ENCODE peak calls at places on chromosomes 13 and 19, in eight cellular contexts. W is AG10803, A is cardiac muscle cell, M is AG09319, U is H1, I is psoas muscle, C is ascending aorta, F is body of pancreas. V is an unnamed sample.

GRCh38 chr19:2451741-2452140 is 5.0 kb downstream of the LMNB2 start:
- DNase-seq in M (no peak), F (no peak), C (no peak), I (no peak), U (no peak), A (no peak), W (no peak), V (no peak)

GRCh38 chr19:54127688-54128440 is 9.7 kb upstream of the CNOT3 start:
- DNase-seq in M (no peak), W (no peak), F (no peak), U (no peak), I (no peak), A (no peak), C (no peak), V (no peak)

GRCh38 chr13:114118763-114119123 is 13.7 kb downstream of the RASA3 start:
- DNase-seq in W (peak), A (no peak), I (peak), F (peak), U (no peak), M (no peak), C (no peak), V (peak)

GRCh38 chr13:79901336-79901735 is 420.4 kb downstream of the NDFIP2 start:
- DNase-seq in M (no peak), I (no peak), W (no peak), U (no peak), F (no peak), C (no peak), A (no peak), V (peak)

GRCh38 chr19:40614595-40615411 is 13.6 kb downstream of the LTBP4 start:
- DNase-seq in U (peak), A (peak), F (peak), M (peak), W (peak), I (peak), C (peak), V (peak)

GRCh38 chr13:40356011-40356410 is 310.4 kb downstream of the FOXO1 start:
- DNase-seq in U (no peak), C (peak), F (no peak), M (no peak), W (no peak), I (no peak), A (no peak), V (no peak)

GRCh38 chr13:67148219-67148583 is 81.9 kb downstream of the PCDH9 start:
- DNase-seq in M (no peak), U (no peak), W (peak), A (no peak), C (no peak), F (no peak), I (no peak), V (peak)

GRCh38 chr19:15631817-15632216 is 8.9 kb upstream of the CYP4F3 start:
- DNase-seq in M (no peak), A (no peak), F (no peak), U (no peak), W (no peak), C (no peak), I (no peak), V (peak)

GRCh38 chr19:42394751-42395150 is 4.7 kb upstream of the CNFN start:
- DNase-seq in W (no peak), C (no peak), A (no peak), F (no peak), I (no peak), U (no peak), M (no peak), V (no peak)

GRCh38 chr19:31892060-31892459 is 453.4 kb upstream of the ZNF507 start:
- DNase-seq in U (no peak), F (no peak), A (no peak), C (no peak), I (no peak), M (no peak), W (no peak), V (no peak)

GRCh38 chr13:95300625-95301134 is 571 bp downstream of the ABCC4 start:
- DNase-seq in W (peak), I (peak), M (no peak), C (no peak), A (peak), U (peak), F (peak), V (peak)

GRCh38 chr13:50129923-50130685 is 114.9 kb downstream of the KCNRG start:
- DNase-seq in M (no peak), F (no peak), C (peak), A (peak), U (peak), I (peak), W (peak), V (peak)

GRCh38 chr13:98484289-98485219 is 92.4 kb downstream of the STK24 start:
- DNase-seq in U (peak), C (peak), F (peak), I (peak), A (peak), W (peak), M (peak), V (peak)

GRCh38 chr13:89966524-89966923 is 1381.0 kb upstream of the MIR17HG start:
- DNase-seq in F (no peak), M (no peak), A (no peak), C (no peak), U (no peak), I (no peak), W (no peak), V (no peak)

GRCh38 chr19:55283548-55284393 is at the start of gene BRSK1:
- DNase-seq in I (peak), M (peak), F (peak), A (peak), W (peak), U (peak), C (peak), V (peak)

GRCh38 chr19:40601061-40601973 is at the start of gene LTBP4:
- DNase-seq in W (no peak), M (no peak), C (peak), F (peak), U (no peak), I (peak), A (peak), V (peak)

GRCh38 chr13:28452755-28453154 is 42.2 kb downstream of the FLT1 start:
- DNase-seq in U (no peak), C (no peak), A (no peak), I (no peak), M (no peak), F (no peak), W (no peak), V (no peak)

GRCh38 chr19:7658219-7658686 is 10.6 kb upstream of the RETN start:
- DNase-seq in I (no peak), M (no peak), F (no peak), U (no peak), W (no peak), C (no peak), A (no peak), V (no peak)

GRCh38 chr19:16441661-16442071 is 30.1 kb downstream of the EPS15L1 start:
- DNase-seq in M (no peak), U (peak), A (peak), F (no peak), I (no peak), W (no peak), C (no peak), V (peak)

GRCh38 chr13:33183431-33184130 is 102.0 kb downstream of the STARD13 start:
- DNase-seq in U (no peak), M (no peak), C (no peak), I (no peak), A (no peak), F (no peak), W (peak), V (peak)

GRCh38 chr19:14786421-14786851 is 8.1 kb upstream of the ADGRE2 start:
- DNase-seq in F (no peak), I (peak), U (peak), W (no peak), A (peak), C (no peak), M (no peak), V (peak)

GRCh38 chr19:55082023-55082851 is 6.6 kb downstream of the EPS8L1 start:
- DNase-seq in M (no peak), C (no peak), W (no peak), I (no peak), A (no peak), U (peak), F (no peak), V (peak)

GRCh38 chr13:51177188-51177587 is 45.0 kb upstream of the FAM124A start:
- DNase-seq in C (no peak), U (peak), A (no peak), W (no peak), I (no peak), F (no peak), M (no peak), V (no peak)

GRCh38 chr19:48568345-48568886 is 16.4 kb downstream of the SULT2B1 start:
- DNase-seq in M (peak), U (peak), F (peak), A (peak), I (peak), C (peak), W (peak), V (peak)

GRCh38 chr19:48554385-48555091 is 2.6 kb downstream of the SULT2B1 start:
- DNase-seq in C (no peak), M (no peak), A (peak), U (peak), W (no peak), I (no peak), F (peak), V (no peak)

GRCh38 chr19:49896863-49897621 is at the start of gene IL4I1:
- DNase-seq in M (no peak), U (no peak), F (no peak), A (no peak), W (peak), C (no peak), I (no peak), V (no peak)

GRCh38 chr13:23985846-23986245 is 88.5 kb upstream of the C1QTNF9B start:
- DNase-seq in M (no peak), W (no peak), F (no peak), U (no peak), A (no peak), C (no peak), I (no peak), V (peak)

GRCh38 chr13:90416519-90416918 is 931.0 kb upstream of the MIR17HG start:
- DNase-seq in A (no peak), W (peak), F (no peak), M (no peak), C (no peak), U (no peak), I (no peak), V (peak)

GRCh38 chr19:17788632-17789031 is 6.3 kb upstream of the B3GNT3 start:
- DNase-seq in M (no peak), I (no peak), U (no peak), A (no peak), C (no peak), F (no peak), W (no peak), V (no peak)

GRCh38 chr13:36445806-36446423 is 13.6 kb downstream of the CCNA1 start:
- DNase-seq in A (no peak), W (no peak), U (no peak), I (no peak), C (no peak), F (no peak), M (no peak), V (peak)

GRCh38 chr13:43874512-43875092 is 4.9 kb downstream of the CCDC122 start:
- DNase-seq in U (no peak), W (peak), A (peak), F (no peak), I (no peak), M (no peak), C (no peak), V (peak)

GRCh38 chr13:58655086-58655485 is 1023.5 kb downstream of the PCDH17 start:
- DNase-seq in F (no peak), A (no peak), M (no peak), U (no peak), I (no peak), W (no peak), C (no peak), V (no peak)

GRCh38 chr13:79936368-79937136 is 404.4 kb downstream of the SPRY2 start:
- DNase-seq in I (no peak), C (peak), W (peak), U (no peak), M (peak), F (peak), A (no peak), V (peak)

GRCh38 chr19:58399903-58400637 is 4.6 kb downstream of the RNF225 start:
- DNase-seq in F (no peak), U (no peak), M (no peak), A (no peak), I (no peak), C (no peak), W (peak), V (no peak)

DNA sequence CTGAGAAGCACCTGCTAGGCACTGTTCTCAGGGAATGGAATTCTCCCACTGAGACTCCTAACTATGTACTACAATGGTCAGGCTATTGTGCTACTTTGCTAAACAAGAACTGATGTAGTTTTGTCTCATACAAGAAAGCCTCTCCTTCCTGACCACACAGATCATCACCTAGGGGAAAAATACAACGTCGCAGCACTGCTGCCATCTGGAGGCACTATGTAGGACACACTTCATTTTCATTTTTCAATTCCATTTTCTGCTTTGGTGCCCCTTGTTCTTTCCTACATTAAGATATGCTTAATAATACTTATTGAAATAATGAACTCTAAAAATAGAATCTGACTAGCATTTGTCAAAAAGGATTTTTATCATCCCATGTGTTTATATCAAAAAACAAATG is 21.1 kb downstream of the PROSER1 start:
- DNase-seq in C (no peak), W (peak), M (no peak), U (no peak), I (no peak), A (peak), F (no peak), V (peak)
- TF ChIP-seq CTCF in C (no peak), W (peak), M (peak), U (peak), I (peak), A (peak), F (peak), V (peak)

DNA sequence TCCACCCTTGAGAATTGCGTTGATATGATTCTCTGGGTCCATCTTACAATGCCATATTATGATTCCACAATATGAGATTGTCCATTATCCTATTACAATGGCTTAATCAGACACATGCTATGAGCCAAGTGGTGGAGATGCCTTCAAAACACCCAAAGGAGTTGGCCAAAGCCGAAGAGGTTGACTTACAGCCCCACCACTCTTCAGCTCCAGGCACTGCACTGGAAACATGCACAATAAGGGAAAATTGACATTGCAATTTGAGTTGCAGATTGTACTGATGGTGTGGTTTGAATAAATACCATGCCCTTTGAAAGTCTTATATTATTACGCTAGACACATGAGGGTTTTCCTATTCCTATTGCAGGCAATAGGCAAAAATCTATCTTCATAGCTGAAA is 75.4 kb upstream of the TNFSF11 start:
- DNase-seq in F (no peak), W (no peak), U (no peak), M (no peak), I (no peak), C (no peak), A (no peak), V (peak)
- TF ChIP-seq CTCF in F (no peak), W (no peak), U (peak), M (no peak), I (no peak), C (no peak), A (peak), V (peak)

GRCh38 chr13:108176685-108177274 is 38.6 kb downstream of the LIG4 start:
- DNase-seq in A (peak), U (peak), C (no peak), F (peak), M (no peak), W (no peak), I (no peak), V (peak)
- TF ChIP-seq CTCF in A (peak), U (peak), C (no peak), F (peak), M (peak), W (peak), I (peak), V (peak)

GRCh38 chr13:26977541-26977940 is 194.1 kb downstream of the USP12 start:
- DNase-seq in M (no peak), I (no peak), A (no peak), W (no peak), F (no peak), U (no peak), C (no peak), V (no peak)

GRCh38 chr13:26979334-26979733 is 192.3 kb downstream of the USP12 start:
- DNase-seq in C (no peak), U (no peak), A (no peak), I (no peak), F (no peak), W (no peak), M (no peak), V (no peak)

GRCh38 chr13:26976336-26976735 is 195.3 kb downstream of the USP12 start:
- DNase-seq in U (no peak), M (no peak), C (no peak), F (no peak), I (no peak), W (no peak), A (no peak), V (no peak)

GRCh38 chr13:26980099-26981031 is 191.2 kb downstream of the USP12 start:
- DNase-seq in M (no peak), F (no peak), C (no peak), U (no peak), A (no peak), I (no peak), W (no peak), V (no peak)

DNA sequence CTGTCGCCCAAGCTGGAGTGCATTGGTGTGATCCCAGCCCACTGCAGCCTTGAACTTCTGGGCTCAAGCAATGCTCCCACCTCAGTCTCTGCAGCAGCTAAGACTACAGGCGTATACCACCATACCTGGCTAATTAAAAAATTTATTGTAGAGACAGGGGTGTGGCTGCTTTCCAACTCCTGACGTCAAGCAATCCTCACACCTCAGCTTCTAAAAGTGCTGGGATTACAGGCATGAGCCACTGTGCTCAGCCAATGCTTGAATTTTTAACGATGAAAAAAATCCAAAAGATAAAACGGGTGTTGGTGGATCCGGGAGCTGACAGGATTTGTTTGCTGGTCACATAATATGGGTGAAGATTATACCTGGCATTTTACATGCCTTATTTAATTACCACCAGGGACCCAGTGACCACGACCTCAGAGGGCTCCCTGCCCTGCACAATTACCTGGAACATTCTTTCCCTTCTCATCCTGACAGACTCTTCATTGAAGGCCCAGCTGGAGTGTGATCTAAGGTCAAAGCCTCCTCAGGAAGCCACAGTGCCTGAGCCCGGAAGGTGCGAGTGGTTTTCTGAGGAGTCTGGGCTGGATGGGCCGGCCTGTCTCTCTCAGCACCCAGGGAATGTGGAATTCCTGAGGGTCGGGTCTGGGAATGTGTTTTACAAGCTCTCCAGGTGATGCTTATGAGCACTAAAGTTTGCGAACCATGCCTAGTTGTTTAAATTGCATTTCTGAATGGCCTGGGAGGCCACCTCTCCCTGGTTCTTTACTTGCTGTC is 193.3 kb downstream of the USP12 start:
- DNase-seq in I (no peak), F (no peak), A (peak), W (no peak), U (no peak), M (no peak), C (no peak), V (no peak)
- TF ChIP-seq CTCF in I (no peak), F (no peak), A (no peak), W (no peak), U (no peak), M (no peak), C (no peak), V (no peak)

GRCh38 chr13:110869805-110870706 is 44.8 kb downstream of the ANKRD10 start:
- DNase-seq in W (peak), C (peak), A (peak), I (peak), M (peak), F (peak), U (peak), V (peak)
- TF ChIP-seq CTCF in W (no peak), C (peak), A (no peak), I (peak), M (no peak), F (peak), U (peak), V (no peak)

DNA sequence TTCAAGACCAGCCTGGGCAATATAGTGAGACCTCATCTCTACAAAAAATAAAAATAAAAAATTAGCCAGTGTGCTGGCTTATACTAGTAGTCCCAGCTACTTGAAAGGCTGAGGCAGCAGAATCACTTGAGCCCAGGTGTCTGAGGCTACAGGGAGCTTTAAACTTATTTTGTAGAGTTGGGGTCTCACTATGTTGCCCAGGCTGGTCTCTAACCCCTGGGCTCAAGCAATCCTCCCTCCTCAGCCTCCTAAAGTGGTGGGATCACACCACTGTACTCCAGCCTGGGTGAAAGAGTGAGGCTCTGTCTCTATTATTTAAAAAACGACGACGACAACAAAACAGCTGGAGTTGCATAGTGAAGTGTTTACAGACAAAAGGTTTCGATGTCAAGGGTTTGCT is 8.0 kb downstream of the RAB3D start:
- DNase-seq in U (no peak), C (no peak), W (no peak), F (no peak), M (no peak), A (no peak), I (peak), V (no peak)
- TF ChIP-seq CTCF in U (no peak), C (no peak), W (no peak), F (no peak), M (no peak), A (no peak), I (no peak), V (no peak)

DNA sequence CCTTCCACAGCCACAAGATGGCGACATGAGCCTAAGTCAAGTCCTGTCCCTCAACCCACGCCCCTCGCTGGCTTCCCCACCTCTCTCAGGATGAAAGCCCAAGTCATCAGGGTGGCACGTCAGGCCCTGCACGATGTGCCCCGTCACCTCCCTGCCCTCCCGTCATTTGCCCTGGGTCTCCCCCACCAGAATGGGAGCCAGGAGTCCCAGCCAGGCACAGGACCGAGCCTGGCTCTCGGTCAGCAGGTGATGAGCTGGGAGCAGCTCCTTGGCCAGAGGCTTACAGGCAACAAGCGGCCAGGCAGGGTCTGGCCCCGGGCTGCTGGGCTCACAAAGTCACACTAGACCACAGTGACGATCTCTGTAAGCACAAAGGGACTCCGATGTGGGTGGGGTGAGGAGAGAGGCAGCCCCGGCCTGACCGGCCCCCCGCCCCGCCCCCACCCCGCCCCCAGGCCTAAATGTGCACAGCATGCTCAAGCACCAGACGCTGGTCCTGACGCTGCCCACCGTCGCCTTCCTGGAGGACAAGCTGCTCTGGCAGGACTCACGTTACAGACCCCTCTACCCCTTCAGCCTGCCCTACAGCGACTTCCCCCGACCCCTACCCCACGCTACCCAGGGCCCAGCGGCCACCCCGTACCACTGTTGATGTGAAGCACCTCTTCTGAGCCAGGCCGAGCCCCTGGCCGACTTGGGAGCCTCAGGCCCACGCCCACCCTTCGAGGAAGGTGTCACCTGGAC is 7.3 kb downstream of the MRPL4 start:
- DNase-seq in U (peak), A (peak), I (peak), F (peak), M (peak), W (peak), C (peak), V (peak)
- TF ChIP-seq CTCF in U (peak), A (peak), I (peak), F (peak), M (peak), W (peak), C (no peak), V (peak)